ENCODE peak calls at places on chromosome 19, in nine cellular contexts. H is astrocyte of the cerebellum, N is fibroblast of mammary gland, J is AG09309, T is cardiac muscle cell, E is bronchial epithelial cell, D is dorsolateral prefrontal cortex, F is tibial nerve, O is stomach. S is an unnamed sample.
A peak's percentile ranks its signal among the peaks of the same experiment; 100 is the strongest.

GRCh38 chr19:4991538-4991937 is 22.6 kb downstream of the KDM4B start:
- DNase-seq in H (no peak), N (no peak), J (no peak), T (no peak), E (no peak), D (no peak), F (no peak), O (no peak), S (no peak)

GRCh38 chr19:3409346-3410064 is 43.1 kb downstream of the NFIC start:
- DNase-seq in H (no peak), N (peak; percentile 69), J (no peak), T (no peak), E (no peak), D (no peak), F (peak; percentile 47), O (peak; percentile 47), S (no peak)

GRCh38 chr19:16185925-16186234 is 670 bp downstream of the FAM32A start:
- DNase-seq in H (no peak), N (no peak), J (no peak), T (no peak), E (no peak), D (peak; percentile 47), F (peak; percentile 29), O (no peak), S (no peak)

GRCh38 chr19:24071078-24071477 is 15.9 kb upstream of the ZNF254 start:
- DNase-seq in H (no peak), N (no peak), J (no peak), T (no peak), E (peak; percentile 58), D (no peak), F (no peak), O (no peak), S (no peak)

GRCh38 chr19:8580710-8581281 is 3.6 kb upstream of the MYO1F start:
- DNase-seq in H (peak; percentile 43), N (peak; percentile 67), J (no peak), T (peak; percentile 76), E (peak; percentile 19), D (peak; percentile 46), F (peak; percentile 67), O (peak; percentile 84), S (peak; percentile 67)

GRCh38 chr19:45177817-45178261 is at the start of gene TRAPPC6A:
- DNase-seq in H (no peak), N (peak; percentile 83), J (peak; percentile 45), T (no peak), E (peak; percentile 92), D (no peak), F (no peak), O (peak; percentile 39), S (peak; percentile 44)

GRCh38 chr19:31448221-31448657 is 99.0 kb upstream of the TSHZ3 start:
- DNase-seq in H (no peak), N (peak; percentile 91), J (peak; percentile 31), T (peak; percentile 94), E (peak; percentile 40), D (no peak), F (peak; percentile 15), O (peak; percentile 26), S (peak; percentile 25)

GRCh38 chr19:45206328-45206727 is 27.7 kb downstream of the BLOC1S3 start:
- DNase-seq in H (no peak), N (no peak), J (no peak), T (no peak), E (no peak), D (no peak), F (no peak), O (no peak), S (no peak)

GRCh38 chr19:55305491-55305890 is 19.6 kb downstream of the TMEM150B start:
- DNase-seq in H (no peak), N (no peak), J (no peak), T (peak; percentile 34), E (peak; percentile 26), D (no peak), F (no peak), O (peak; percentile 39), S (no peak)

GRCh38 chr19:48123907-48124675 is 13.5 kb upstream of the PLA2G4C start:
- DNase-seq in H (peak; percentile 78), N (peak; percentile 90), J (peak; percentile 42), T (peak; percentile 58), E (peak; percentile 96), D (no peak), F (no peak), O (no peak), S (peak; percentile 81)

GRCh38 chr19:6773323-6773931 is 919 bp downstream of the VAV1 start:
- DNase-seq in H (no peak), N (no peak), J (no peak), T (no peak), E (no peak), D (no peak), F (no peak), O (peak; percentile 40), S (no peak)

GRCh38 chr19:4781851-4782250 is 9.7 kb upstream of the FEM1A start:
- DNase-seq in H (no peak), N (peak; percentile 63), J (no peak), T (no peak), E (no peak), D (no peak), F (no peak), O (no peak), S (no peak)

GRCh38 chr19:38090561-38090960 is 133.5 kb downstream of the DPF1 start:
- DNase-seq in H (no peak), N (no peak), J (no peak), T (no peak), E (no peak), D (no peak), F (no peak), O (no peak), S (no peak)

GRCh38 chr19:2476451-2477140 is 669 bp downstream of the GADD45B start:
- DNase-seq in H (no peak), N (peak; percentile 64), J (no peak), T (peak; percentile 66), E (no peak), D (peak; percentile 49), F (no peak), O (peak; percentile 45), S (peak; percentile 89)

GRCh38 chr19:47036233-47036651 is 12.2 kb downstream of the TMEM160 start:
- DNase-seq in H (no peak), N (peak; percentile 22), J (no peak), T (no peak), E (peak; percentile 37), D (no peak), F (no peak), O (peak; percentile 54), S (no peak)

DNA sequence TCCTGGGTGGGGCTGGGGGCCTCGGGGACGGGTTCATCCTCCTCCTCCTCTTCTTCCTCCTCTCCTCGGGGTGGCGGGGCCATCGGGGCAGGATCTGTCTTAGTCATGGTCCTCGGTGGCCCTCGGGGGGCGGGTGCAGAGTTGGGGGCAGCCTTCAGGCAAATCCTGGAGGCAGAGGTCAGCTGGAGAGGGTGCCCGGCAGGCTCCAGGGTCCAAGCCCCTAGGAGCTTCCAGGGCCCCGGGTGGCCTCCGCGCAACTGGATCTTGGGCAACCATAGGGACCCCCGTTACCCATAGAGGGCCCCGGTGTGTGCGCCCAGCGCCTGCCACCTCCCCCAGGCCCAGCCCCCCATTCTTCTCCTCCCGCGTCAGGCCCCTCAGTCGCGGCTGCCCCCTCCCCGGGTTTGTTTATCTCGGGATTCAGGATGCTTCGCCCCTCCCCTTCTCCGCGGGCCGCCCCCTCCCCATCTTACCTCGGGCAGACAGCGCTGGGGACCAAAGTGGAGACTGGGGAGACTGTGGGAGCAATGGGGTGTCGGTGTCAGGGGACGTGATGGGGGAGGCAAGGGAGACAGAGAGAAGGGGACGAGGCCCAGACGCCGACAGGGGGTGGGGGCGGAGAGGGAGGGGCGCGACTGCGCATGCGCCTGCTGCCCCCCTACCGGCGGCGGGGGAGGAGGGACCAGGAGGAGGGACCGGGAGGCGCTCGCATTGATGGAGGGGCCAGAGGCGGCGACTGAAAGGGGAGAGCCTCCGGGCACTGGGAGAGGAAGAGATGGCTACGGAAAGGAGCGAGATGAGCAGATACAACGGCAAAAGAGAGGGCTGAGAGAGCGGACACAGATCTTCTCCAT is at the start of gene CLIP3:
- DNase-seq in H (peak; percentile 11), N (peak; percentile 51), J (no peak), T (peak; percentile 84), E (no peak), D (peak; percentile 89), F (no peak), O (no peak), S (peak; percentile 63)
- TF ChIP-seq CTCF in H (no peak), N (no peak), J (no peak), T (peak; percentile 2), E (no peak), D (no peak), F (no peak), O (no peak), S (no peak)

DNA sequence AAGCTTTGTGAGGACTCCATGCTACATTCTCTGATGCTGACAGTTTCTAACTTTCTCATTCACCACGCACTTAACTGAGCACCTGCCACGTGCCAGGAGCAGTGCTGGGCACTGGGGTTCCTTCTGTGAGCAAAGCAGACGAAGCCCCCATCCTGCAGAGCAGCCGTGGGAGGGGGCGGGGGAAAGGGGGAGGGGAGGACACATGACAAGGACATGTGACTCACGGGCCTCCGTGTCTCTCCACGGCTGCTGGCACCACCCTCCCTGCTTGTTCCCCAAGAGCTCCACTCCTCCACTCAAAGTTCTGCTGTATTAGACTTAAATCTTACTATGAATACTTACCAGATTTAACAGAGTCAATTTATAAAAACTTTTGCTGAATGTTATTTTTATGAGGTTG is 55.5 kb downstream of the SLC7A9 start:
- DNase-seq in H (no peak), N (no peak), J (no peak), T (no peak), E (no peak), D (no peak), F (no peak), O (no peak), S (no peak)
- H3K4me3 ChIP-seq in H (no peak overlapping the region), N (no peak overlapping the region), J (no peak overlapping the region), T (no peak overlapping the region), E (no peak overlapping the region), D (peak overlapping the region; percentile 42), F (no peak overlapping the region), O (no peak overlapping the region), S (no peak overlapping the region)

DNA sequence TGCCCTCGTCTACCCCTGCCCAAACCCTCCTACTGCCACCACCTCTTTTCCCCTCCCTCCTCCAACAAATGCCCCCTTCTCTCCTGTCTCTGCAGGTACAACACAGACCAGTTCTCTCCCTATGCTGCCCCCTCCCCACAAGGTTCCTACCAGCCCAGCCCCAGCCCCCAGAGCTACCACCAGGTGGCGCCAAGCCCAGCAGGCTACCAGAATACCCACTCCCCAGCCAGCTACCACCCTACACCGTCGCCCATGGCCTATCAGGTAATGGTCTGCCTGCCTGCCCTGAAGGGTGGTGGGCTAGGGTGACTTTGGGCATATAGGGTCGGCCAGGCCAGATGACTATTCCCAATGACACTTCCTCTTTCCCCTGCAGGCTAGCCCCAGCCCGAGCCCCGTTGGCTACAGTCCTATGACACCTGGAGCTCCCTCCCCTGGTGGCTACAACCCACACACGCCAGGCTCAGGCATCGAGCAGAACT is 6.5 kb upstream of the TIMM50 start:
- DNase-seq in H (no peak), N (peak; percentile 31), J (no peak), T (peak; percentile 53), E (no peak), D (peak; percentile 45), F (no peak), O (peak; percentile 52), S (peak; percentile 13)
- TF ChIP-seq CTCF in H (peak; percentile 91), N (peak; percentile 66), J (peak; percentile 89), T (peak; percentile 89), E (peak; percentile 87), D (peak; percentile 30), F (peak; percentile 79), O (peak; percentile 77), S (peak; percentile 93)

DNA sequence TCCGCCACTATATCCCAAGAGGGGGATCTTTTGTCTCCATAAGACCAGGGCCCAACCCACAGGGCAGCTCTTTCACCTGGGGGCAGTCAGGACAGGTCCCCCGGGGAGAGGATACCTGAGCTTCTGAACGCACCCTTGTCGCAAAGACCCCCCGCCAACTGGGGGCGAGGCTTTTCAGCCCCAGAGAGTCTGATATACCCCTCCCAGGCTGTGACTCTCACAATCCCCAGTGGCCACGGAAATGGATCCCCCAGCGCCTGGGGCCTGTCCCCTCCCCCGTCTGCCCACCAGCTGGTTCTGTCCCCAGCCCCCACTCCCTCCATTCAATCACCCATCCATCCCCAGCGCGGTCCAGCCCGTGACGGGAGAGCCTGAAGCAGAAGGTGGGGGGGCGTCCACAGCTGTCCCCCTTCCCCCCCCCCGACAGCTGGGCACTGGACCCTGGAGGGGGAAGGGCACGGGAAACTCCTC is 858 bp downstream of the DOCK6 start:
- DNase-seq in H (no peak), N (no peak), J (no peak), T (no peak), E (no peak), D (no peak), F (no peak), O (no peak), S (no peak)
- H3K4me3 ChIP-seq in H (peak overlapping the region; percentile 61), N (peak overlapping the region; percentile 61), J (peak overlapping the region; percentile 74), T (peak overlapping the region; percentile 100), E (peak overlapping the region; percentile 72), D (peak overlapping the region; percentile 73), F (peak overlapping the region; percentile 98), O (peak overlapping the region; percentile 99), S (peak overlapping the region; percentile 53)